ENCODE peak calls at places on chromosomes 2 and 18, in four cellular contexts. One of them, this sample, is unnamed.

GRCh38 chr2:232365621-232366321 is 12.8 kb upstream of the ALPP start:
- DNase-seq in suprapubic skin: no peak
- DNase-seq in activated naive CD4-positive, alpha-beta T cell treated with Interleukin-2 at 50 U/mL for 16 hours: no peak
- DNase-seq in NCI-H1092: peak; percentile 20
- DNase-seq in this sample: peak; percentile 18

GRCh38 chr2:21070322-21071257 is 26.7 kb upstream of the APOB start:
- DNase-seq in suprapubic skin: no peak
- DNase-seq in activated naive CD4-positive, alpha-beta T cell treated with Interleukin-2 at 50 U/mL for 16 hours: no peak
- DNase-seq in NCI-H1092: no peak
- DNase-seq in this sample: no peak

GRCh38 chr18:24089059-24089458 is 49.8 kb upstream of the CABYR start:
- DNase-seq in suprapubic skin: no peak
- DNase-seq in activated naive CD4-positive, alpha-beta T cell treated with Interleukin-2 at 50 U/mL for 16 hours: no peak
- DNase-seq in NCI-H1092: no peak
- DNase-seq in this sample: no peak

GRCh38 chr2:63699549-63699839 is 110.7 kb downstream of the MDH1 start:
- DNase-seq in suprapubic skin: no peak
- DNase-seq in activated naive CD4-positive, alpha-beta T cell treated with Interleukin-2 at 50 U/mL for 16 hours: no peak
- DNase-seq in NCI-H1092: no peak
- DNase-seq in this sample: no peak

GRCh38 chr2:177165731-177166711 is 46.6 kb upstream of the HNRNPA3 start:
- DNase-seq in suprapubic skin: no peak
- DNase-seq in activated naive CD4-positive, alpha-beta T cell treated with Interleukin-2 at 50 U/mL for 16 hours: no peak
- DNase-seq in NCI-H1092: no peak
- DNase-seq in this sample: no peak

GRCh38 chr2:41942278-41942677 is 105.5 kb upstream of the PKDCC start:
- DNase-seq in suprapubic skin: no peak
- DNase-seq in activated naive CD4-positive, alpha-beta T cell treated with Interleukin-2 at 50 U/mL for 16 hours: no peak
- DNase-seq in NCI-H1092: no peak
- DNase-seq in this sample: no peak

GRCh38 chr2:26161926-26162325 is 11.0 kb upstream of the GAREM2 start:
- DNase-seq in suprapubic skin: no peak
- DNase-seq in activated naive CD4-positive, alpha-beta T cell treated with Interleukin-2 at 50 U/mL for 16 hours: no peak
- DNase-seq in NCI-H1092: no peak
- DNase-seq in this sample: no peak

GRCh38 chr2:98830573-98831145 is 99.7 kb upstream of the MGAT4A start:
- DNase-seq in suprapubic skin: no peak
- DNase-seq in activated naive CD4-positive, alpha-beta T cell treated with Interleukin-2 at 50 U/mL for 16 hours: no peak
- DNase-seq in NCI-H1092: no peak
- DNase-seq in this sample: no peak

GRCh38 chr2:102442967-102443828 is 20.2 kb downstream of the IL18RAP start:
- DNase-seq in suprapubic skin: no peak
- DNase-seq in activated naive CD4-positive, alpha-beta T cell treated with Interleukin-2 at 50 U/mL for 16 hours: peak; percentile 47
- DNase-seq in NCI-H1092: no peak
- DNase-seq in this sample: peak; percentile 11

GRCh38 chr2:5587726-5588125 is 104.5 kb upstream of the SOX11 start:
- DNase-seq in suprapubic skin: no peak
- DNase-seq in activated naive CD4-positive, alpha-beta T cell treated with Interleukin-2 at 50 U/mL for 16 hours: no peak
- DNase-seq in NCI-H1092: no peak
- DNase-seq in this sample: no peak

GRCh38 chr2:212711851-212712250 is 173.2 kb upstream of the ERBB4 start:
- DNase-seq in suprapubic skin: no peak
- DNase-seq in activated naive CD4-positive, alpha-beta T cell treated with Interleukin-2 at 50 U/mL for 16 hours: no peak
- DNase-seq in NCI-H1092: no peak
- DNase-seq in this sample: no peak

GRCh38 chr18:48203961-48204666 is 205.1 kb downstream of the ZBTB7C start:
- DNase-seq in suprapubic skin: no peak
- DNase-seq in activated naive CD4-positive, alpha-beta T cell treated with Interleukin-2 at 50 U/mL for 16 hours: no peak
- DNase-seq in NCI-H1092: no peak
- DNase-seq in this sample: no peak

GRCh38 chr18:63062246-63062645 is 257.3 kb downstream of the BCL2 start:
- DNase-seq in suprapubic skin: no peak
- DNase-seq in activated naive CD4-positive, alpha-beta T cell treated with Interleukin-2 at 50 U/mL for 16 hours: no peak
- DNase-seq in NCI-H1092: no peak
- DNase-seq in this sample: no peak

GRCh38 chr2:12549641-12550040 is 167.1 kb upstream of the TRIB2 start:
- DNase-seq in suprapubic skin: no peak
- DNase-seq in activated naive CD4-positive, alpha-beta T cell treated with Interleukin-2 at 50 U/mL for 16 hours: no peak
- DNase-seq in NCI-H1092: no peak
- DNase-seq in this sample: no peak

GRCh38 chr18:13890962-13891361 is 24.4 kb downstream of the MC2R start:
- DNase-seq in suprapubic skin: no peak
- DNase-seq in activated naive CD4-positive, alpha-beta T cell treated with Interleukin-2 at 50 U/mL for 16 hours: no peak
- DNase-seq in NCI-H1092: no peak
- DNase-seq in this sample: no peak